ENCODE peak calls at places on chromosomes 16 and 17, in eight cellular contexts. L, Z, A, O, K, C, Q and V are unnamed samples.

GRCh38 chr16:48850097-48850496 is 240.1 kb upstream of the N4BP1 start:
- DNase-seq in L (no peak), Z (no peak), A (no peak), O (no peak), K (no peak), C (no peak), Q (no peak), V (no peak)

GRCh38 chr17:71978435-71978834 is 142.4 kb upstream of the SOX9 start:
- DNase-seq in L (no peak), Z (no peak), A (no peak), O (no peak), K (no peak), C (no peak), Q (no peak), V (no peak)

GRCh38 chr17:62188713-62189112 is 123.6 kb upstream of the MED13 start:
- DNase-seq in L (no peak), Z (no peak), A (no peak), O (no peak), K (peak), C (no peak), Q (no peak), V (no peak)

GRCh38 chr17:47239663-47240374 is 13.8 kb upstream of the ITGB3 start:
- DNase-seq in L (no peak), Z (peak), A (no peak), O (peak), K (no peak), C (peak), Q (no peak), V (no peak)

GRCh38 chr17:78575899-78576298 is 1.3 kb downstream of the DNAH17 start:
- DNase-seq in L (no peak), Z (no peak), A (no peak), O (no peak), K (no peak), C (no peak), Q (no peak), V (no peak)

GRCh38 chr17:39144414-39144813 is 7.0 kb downstream of the PLXDC1 start:
- DNase-seq in L (no peak), Z (peak), A (no peak), O (peak), K (no peak), C (no peak), Q (no peak), V (no peak)

GRCh38 chr16:84511180-84511800 is 6.8 kb upstream of the MEAK7 start:
- DNase-seq in L (peak), Z (peak), A (peak), O (peak), K (peak), C (peak), Q (peak), V (peak)

GRCh38 chr16:47715442-47716054 is 254.4 kb downstream of the PHKB start:
- DNase-seq in L (no peak), Z (no peak), A (no peak), O (no peak), K (no peak), C (no peak), Q (no peak), V (no peak)

GRCh38 chr16:11629071-11630030 is 38.9 kb upstream of the SNN start:
- DNase-seq in L (no peak), Z (no peak), A (no peak), O (no peak), K (no peak), C (no peak), Q (no peak), V (no peak)

GRCh38 chr17:45218895-45219661 is 2.6 kb upstream of the FMNL1 start:
- DNase-seq in L (peak), Z (peak), A (peak), O (peak), K (peak), C (peak), Q (peak), V (peak)

GRCh38 chr17:62309381-62309780 is 71.0 kb upstream of the EFCAB3 start:
- DNase-seq in L (no peak), Z (no peak), A (no peak), O (no peak), K (no peak), C (no peak), Q (no peak), V (no peak)

GRCh38 chr17:4948997-4949320 is 629 bp upstream of the PFN1 start:
- DNase-seq in L (peak), Z (peak), A (no peak), O (peak), K (peak), C (no peak), Q (peak), V (no peak)